ENCODE peak calls at places on chromosome 17, in eight cellular contexts. F is neural progenitor cell, G is OCI-LY7, T is fibroblast of lung, X is HCT116, R is PC-3, P is H1, B is IMR-90. S is an unnamed sample.

GRCh38 chr17:72788950-72789585 is 303.4 kb downstream of the SLC39A11 start:
- DNase-seq in F (no peak), G (no peak), T (peak; percentile 45), X (no peak), R (no peak), P (no peak), B (peak; percentile 54), S (no peak)

GRCh38 chr17:64706224-64707076 is 44.3 kb upstream of the SMURF2 start:
- DNase-seq in F (no peak), G (no peak), T (peak; percentile 47), X (peak; percentile 66), R (peak; percentile 96), P (no peak), B (no peak), S (no peak)

GRCh38 chr17:74850914-74851313 is 8.8 kb downstream of the GRIN2C start:
- DNase-seq in F (no peak), G (no peak), T (no peak), X (no peak), R (no peak), P (no peak), B (no peak), S (no peak)

GRCh38 chr17:38915639-38915995 is 9.8 kb upstream of the LASP1NB start:
- DNase-seq in F (no peak), G (no peak), T (no peak), X (no peak), R (no peak), P (no peak), B (no peak), S (no peak)

GRCh38 chr17:48484256-48484655 is 46.6 kb downstream of the HOXB1 start:
- DNase-seq in F (no peak), G (no peak), T (peak; percentile 87), X (no peak), R (peak; percentile 66), P (no peak), B (peak; percentile 76), S (no peak)

GRCh38 chr17:74525781-74526288 is 5.4 kb downstream of the CD300LB start:
- DNase-seq in F (no peak), G (no peak), T (no peak), X (no peak), R (no peak), P (no peak), B (no peak), S (no peak)

GRCh38 chr17:13550291-13550690 is 51.4 kb downstream of the HS3ST3A1 start:
- DNase-seq in F (no peak), G (no peak), T (peak; percentile 49), X (no peak), R (peak; percentile 42), P (no peak), B (peak; percentile 67), S (no peak)

GRCh38 chr17:332023-332422 is 20.6 kb downstream of the RPH3AL start:
- DNase-seq in F (no peak), G (no peak), T (no peak), X (no peak), R (no peak), P (no peak), B (no peak), S (no peak)

GRCh38 chr17:73500414-73500999 is 143.7 kb downstream of the SDK2 start:
- DNase-seq in F (no peak), G (no peak), T (no peak), X (no peak), R (no peak), P (no peak), B (no peak), S (no peak)

GRCh38 chr17:27471321-27472269 is 15.3 kb downstream of the KSR1 start:
- DNase-seq in F (no peak), G (no peak), T (peak; percentile 71), X (peak; percentile 41), R (no peak), P (no peak), B (peak; percentile 41), S (peak; percentile 50)

GRCh38 chr17:44093231-44093900 is 22.8 kb downstream of the G6PC3 start:
- DNase-seq in F (no peak), G (no peak), T (no peak), X (no peak), R (no peak), P (no peak), B (no peak), S (no peak)

GRCh38 chr17:31488264-31488981 is 96.9 kb downstream of the RAB11FIP4 start:
- DNase-seq in F (peak; percentile 54), G (peak; percentile 51), T (no peak), X (no peak), R (peak; percentile 9), P (no peak), B (no peak), S (peak; percentile 34)

GRCh38 chr17:79153367-79154130 is 78.9 kb downstream of the ENGASE start:
- DNase-seq in F (no peak), G (no peak), T (no peak), X (no peak), R (no peak), P (no peak), B (no peak), S (no peak)

GRCh38 chr17:73613271-73613941 is 30.8 kb downstream of the SDK2 start:
- DNase-seq in F (peak; percentile 97), G (no peak), T (no peak), X (no peak), R (no peak), P (peak; percentile 78), B (no peak), S (no peak)

GRCh38 chr17:19284005-19284959 is 47.1 kb downstream of the EPN2 start:
- DNase-seq in F (no peak), G (peak; percentile 47), T (no peak), X (no peak), R (no peak), P (no peak), B (no peak), S (peak; percentile 64)
- H4K20me1 ChIP-seq in F (peaks cover 67% of the 10 kb centered on the region), G (peaks cover 18% of the 10 kb centered on the region), T (no peaks in the 10 kb centered on the region), X (no peaks in the 10 kb centered on the region), R (peaks cover 7% of the 10 kb centered on the region), P (peaks cover 20% of the 10 kb centered on the region), B (peaks cover 83% of the 10 kb centered on the region), S (no peaks in the 10 kb centered on the region)

GRCh38 chr17:36602030-36602737 is 801 bp downstream of the MRM1 start:
- DNase-seq in F (peak; percentile 42), G (peak; percentile 25), T (peak; percentile 17), X (no peak), R (peak; percentile 3), P (peak; percentile 65), B (peak; percentile 9), S (no peak)
- H4K20me1 ChIP-seq in F (peaks cover 15% of the 10 kb centered on the region), G (peaks cover 15% of the 10 kb centered on the region), T (no peaks in the 10 kb centered on the region), X (no peaks in the 10 kb centered on the region), R (no peaks in the 10 kb centered on the region), P (peaks cover 3% of the 10 kb centered on the region), B (peaks cover 14% of the 10 kb centered on the region), S (no peaks in the 10 kb centered on the region)

GRCh38 chr17:42358434-42358833 is 29.8 kb downstream of the STAT3 start:
- DNase-seq in F (no peak), G (no peak), T (no peak), X (no peak), R (no peak), P (no peak), B (no peak), S (no peak)

GRCh38 chr17:42361781-42362186 is 26.5 kb downstream of the STAT3 start:
- DNase-seq in F (no peak), G (no peak), T (no peak), X (no peak), R (no peak), P (no peak), B (no peak), S (no peak)

GRCh38 chr17:42354956-42355843 is 33.0 kb downstream of the STAT3 start:
- DNase-seq in F (no peak), G (no peak), T (peak; percentile 50), X (no peak), R (no peak), P (no peak), B (no peak), S (no peak)

GRCh38 chr17:42362245-42362961 is 25.8 kb downstream of the STAT3 start:
- DNase-seq in F (no peak), G (no peak), T (no peak), X (no peak), R (no peak), P (no peak), B (no peak), S (no peak)

DNA sequence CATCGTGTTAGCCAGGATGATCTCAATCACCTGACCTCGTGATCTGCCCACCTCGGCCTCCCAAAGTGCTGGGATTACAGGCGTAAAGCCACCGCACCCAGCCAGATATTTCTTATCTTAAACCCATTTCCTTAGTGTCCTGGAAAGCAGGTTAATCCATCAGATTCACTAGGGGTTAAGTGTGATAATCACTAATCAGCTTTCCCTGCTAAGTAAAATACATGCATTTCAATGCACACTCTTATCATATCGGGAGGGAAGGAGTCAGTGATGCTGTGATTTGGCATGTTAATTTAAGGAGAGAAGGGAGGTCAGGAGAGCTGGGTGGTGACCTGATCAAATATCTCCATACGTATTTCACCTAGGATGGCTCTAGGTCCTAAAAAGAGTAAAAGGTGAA is 29.1 kb downstream of the STAT3 start:
- DNase-seq in F (no peak), G (no peak), T (no peak), X (no peak), R (no peak), P (no peak), B (no peak), S (no peak)
- H4K20me1 ChIP-seq in F (peaks cover 29% of the 10 kb centered on the region), G (no peaks in the 10 kb centered on the region), T (no peaks in the 10 kb centered on the region), X (no peaks in the 10 kb centered on the region), R (no peaks in the 10 kb centered on the region), P (peaks cover 29% of the 10 kb centered on the region), B (peaks cover 74% of the 10 kb centered on the region), S (no peaks in the 10 kb centered on the region)

GRCh38 chr17:59110973-59111372 is 4.3 kb upstream of the TRIM37 start:
- DNase-seq in F (no peak), G (no peak), T (no peak), X (no peak), R (no peak), P (no peak), B (no peak), S (no peak)

GRCh38 chr17:59106463-59107305 is at the start of gene TRIM37:
- DNase-seq in F (peak; percentile 99), G (peak; percentile 100), T (peak; percentile 96), X (peak; percentile 100), R (peak; percentile 100), P (peak; percentile 98), B (peak; percentile 99), S (peak; percentile 100)

GRCh38 chr17:59105852-59106462 is 723 bp downstream of the TRIM37 start:
- DNase-seq in F (no peak), G (peak; percentile 50), T (peak; percentile 39), X (no peak), R (peak; percentile 72), P (no peak), B (peak; percentile 41), S (peak; percentile 57)

GRCh38 chr17:59107306-59107670 is 608 bp upstream of the TRIM37 start:
- DNase-seq in F (no peak), G (no peak), T (no peak), X (no peak), R (no peak), P (no peak), B (no peak), S (no peak)

DNA sequence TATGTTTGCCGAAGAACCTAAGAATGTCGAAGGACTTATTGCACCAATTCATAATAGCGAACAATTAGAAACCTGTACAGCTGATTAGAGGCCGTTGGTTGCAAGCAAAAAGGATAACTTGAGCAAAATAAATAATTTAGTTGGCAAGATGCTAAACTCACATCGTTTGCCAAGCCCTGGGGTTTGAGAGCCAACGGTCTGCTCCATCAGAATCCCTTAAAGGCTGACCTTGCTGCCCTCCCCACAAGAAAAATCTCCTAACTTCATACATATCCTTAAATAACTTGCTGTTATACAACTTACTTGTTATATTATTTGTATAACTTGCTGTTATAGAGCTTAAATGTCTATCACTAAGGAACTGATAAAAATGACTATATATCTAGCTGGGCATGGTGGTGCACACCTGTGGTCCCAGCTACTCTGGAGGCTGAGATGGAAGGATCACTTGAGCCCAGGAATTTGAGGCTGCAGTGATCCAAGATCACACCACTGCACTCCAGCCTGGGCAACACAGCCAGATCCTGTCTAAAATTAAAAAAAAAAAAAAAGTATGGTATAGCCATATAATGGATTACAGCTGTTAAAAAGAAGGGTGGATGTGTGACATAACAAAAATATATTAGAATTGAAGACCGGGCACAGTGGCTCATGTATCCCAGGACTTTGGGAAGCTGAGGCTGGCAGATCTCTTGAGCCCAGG is 1.9 kb upstream of the TRIM37 start:
- DNase-seq in F (peak; percentile 2), G (no peak), T (no peak), X (no peak), R (no peak), P (no peak), B (no peak), S (no peak)
- H4K20me1 ChIP-seq in F (peaks cover 24% of the 10 kb centered on the region), G (peaks cover 11% of the 10 kb centered on the region), T (no peaks in the 10 kb centered on the region), X (no peaks in the 10 kb centered on the region), R (peaks cover 21% of the 10 kb centered on the region), P (no peaks in the 10 kb centered on the region), B (no peaks in the 10 kb centered on the region), S (no peaks in the 10 kb centered on the region)

S was measured in MM.1S.